ENCODE peak calls at places on chromosomes 4 and X, in five cellular contexts. One of them, this sample, is unnamed.

GRCh38 chr4:13892739-13893105 is 265.2 kb upstream of the BOD1L1 start:
- DNase-seq in transverse colon: no peak
- DNase-seq in body of pancreas: no peak
- DNase-seq in RWPE1: no peak
- DNase-seq in tibial artery: no peak
- DNase-seq in this sample: no peak

GRCh38 chr4:170089743-170090666 is at the start of gene AADAT:
- DNase-seq in body of pancreas: peak
- DNase-seq in RWPE1: peak
- DNase-seq in tibial artery: peak
- DNase-seq in transverse colon: peak
- DNase-seq in this sample: peak

GRCh38 chr4:5967783-5968182 is 50.4 kb downstream of the C4orf50 start:
- DNase-seq in RWPE1: no peak
- DNase-seq in tibial artery: peak
- DNase-seq in body of pancreas: no peak
- DNase-seq in transverse colon: no peak
- DNase-seq in this sample: no peak

GRCh38 chrX:115490814-115491213 is 70.2 kb upstream of the PLS3 start:
- DNase-seq in body of pancreas: no peak
- DNase-seq in RWPE1: no peak
- DNase-seq in transverse colon: no peak
- DNase-seq in tibial artery: no peak
- DNase-seq in this sample: no peak

GRCh38 chrX:10582215-10582733 is 38.1 kb downstream of the MID1 start:
- DNase-seq in body of pancreas: no peak
- DNase-seq in tibial artery: no peak
- DNase-seq in RWPE1: no peak
- DNase-seq in transverse colon: no peak
- DNase-seq in this sample: no peak

GRCh38 chr4:17665852-17666251 is 51.4 kb downstream of the MED28 start:
- DNase-seq in RWPE1: no peak
- DNase-seq in body of pancreas: no peak
- DNase-seq in transverse colon: no peak
- DNase-seq in tibial artery: no peak
- DNase-seq in this sample: no peak

GRCh38 chr4:162422312-162422711 is 258.5 kb upstream of the FSTL5 start:
- DNase-seq in transverse colon: no peak
- DNase-seq in body of pancreas: no peak
- DNase-seq in tibial artery: no peak
- DNase-seq in RWPE1: no peak
- DNase-seq in this sample: no peak

GRCh38 chrX:33817266-33817665 is 314.8 kb downstream of the FAM47A start:
- DNase-seq in body of pancreas: no peak
- DNase-seq in transverse colon: no peak
- DNase-seq in RWPE1: no peak
- DNase-seq in tibial artery: no peak
- DNase-seq in this sample: no peak

GRCh38 chr4:3523146-3523627 is 9.0 kb downstream of the LRPAP1 start:
- DNase-seq in body of pancreas: no peak
- DNase-seq in RWPE1: no peak
- DNase-seq in tibial artery: no peak
- DNase-seq in transverse colon: no peak
- DNase-seq in this sample: no peak

GRCh38 chr4:38160487-38161207 is 200.4 kb downstream of the PTTG2 start:
- DNase-seq in body of pancreas: peak
- DNase-seq in transverse colon: peak
- DNase-seq in tibial artery: no peak
- DNase-seq in RWPE1: peak
- DNase-seq in this sample: no peak

GRCh38 chrX:127732709-127733108 is 319.5 kb downstream of the ACTRT1 start:
- DNase-seq in tibial artery: no peak
- DNase-seq in RWPE1: no peak
- DNase-seq in transverse colon: no peak
- DNase-seq in body of pancreas: no peak
- DNase-seq in this sample: no peak

GRCh38 chrX:119579414-119579813 is 5.1 kb downstream of the UBE2A start:
- DNase-seq in body of pancreas: no peak
- DNase-seq in tibial artery: no peak
- DNase-seq in RWPE1: no peak
- DNase-seq in transverse colon: no peak
- DNase-seq in this sample: no peak

GRCh38 chrX:119467842-119468185 is 430 bp upstream of the SLC25A5 start:
- DNase-seq in RWPE1: no peak
- DNase-seq in body of pancreas: no peak
- DNase-seq in transverse colon: no peak
- DNase-seq in tibial artery: no peak
- DNase-seq in this sample: no peak

GRCh38 chrX:154484255-154485149 is 1.9 kb downstream of the UBL4A start:
- DNase-seq in body of pancreas: no peak
- DNase-seq in transverse colon: peak
- DNase-seq in tibial artery: no peak
- DNase-seq in RWPE1: no peak
- DNase-seq in this sample: no peak

GRCh38 chrX:103404225-103405008 is 28.1 kb downstream of the BEX3 start:
- DNase-seq in transverse colon: peak
- DNase-seq in RWPE1: peak
- DNase-seq in tibial artery: peak
- DNase-seq in body of pancreas: peak
- DNase-seq in this sample: peak

GRCh38 chrX:48523682-48524081 is 2.1 kb downstream of the EBP start:
- DNase-seq in RWPE1: no peak
- DNase-seq in transverse colon: no peak
- DNase-seq in body of pancreas: no peak
- DNase-seq in tibial artery: no peak
- DNase-seq in this sample: no peak

GRCh38 chr4:54495641-54496040 is 162.1 kb upstream of the KIT start:
- DNase-seq in body of pancreas: no peak
- DNase-seq in tibial artery: no peak
- DNase-seq in transverse colon: no peak
- DNase-seq in RWPE1: no peak
- DNase-seq in this sample: no peak

GRCh38 chr4:102823897-102824296 is 3.5 kb downstream of the UBE2D3 start:
- DNase-seq in RWPE1: no peak
- DNase-seq in transverse colon: no peak
- DNase-seq in body of pancreas: no peak
- DNase-seq in tibial artery: no peak
- DNase-seq in this sample: no peak
- H3K27ac ChIP-seq in RWPE1: no peak
- H3K27ac ChIP-seq in transverse colon: peak
- H3K27ac ChIP-seq in body of pancreas: no peak
- H3K27ac ChIP-seq in tibial artery: peak
- H3K27ac ChIP-seq in this sample: no peak

GRCh38 chr4:151263455-151263854 is 13.5 kb upstream of the PRSS48 start:
- DNase-seq in body of pancreas: no peak
- DNase-seq in RWPE1: no peak
- DNase-seq in transverse colon: no peak
- DNase-seq in tibial artery: no peak
- DNase-seq in this sample: no peak
- H3K27ac ChIP-seq in body of pancreas: no peak
- H3K27ac ChIP-seq in RWPE1: no peak
- H3K27ac ChIP-seq in transverse colon: no peak
- H3K27ac ChIP-seq in tibial artery: no peak
- H3K27ac ChIP-seq in this sample: no peak

GRCh38 chrX:69991685-69992084 is 58.1 kb downstream of the AWAT2 start:
- DNase-seq in body of pancreas: peak
- DNase-seq in tibial artery: no peak
- DNase-seq in RWPE1: no peak
- DNase-seq in transverse colon: no peak
- DNase-seq in this sample: no peak

GRCh38 chrX:69993494-69993893 is 56.2 kb downstream of the AWAT2 start:
- DNase-seq in body of pancreas: no peak
- DNase-seq in transverse colon: no peak
- DNase-seq in RWPE1: no peak
- DNase-seq in tibial artery: no peak
- DNase-seq in this sample: no peak

GRCh38 chrX:69996102-69996468 is 53.7 kb downstream of the AWAT2 start:
- DNase-seq in transverse colon: no peak
- DNase-seq in RWPE1: no peak
- DNase-seq in body of pancreas: no peak
- DNase-seq in tibial artery: no peak
- DNase-seq in this sample: no peak

GRCh38 chrX:70001269-70001668 is 48.5 kb downstream of the AWAT2 start:
- DNase-seq in tibial artery: no peak
- DNase-seq in RWPE1: no peak
- DNase-seq in body of pancreas: no peak
- DNase-seq in transverse colon: no peak
- DNase-seq in this sample: no peak

GRCh38 chrX:69995400-69996101 is 54.2 kb downstream of the AWAT2 start:
- DNase-seq in RWPE1: no peak
- DNase-seq in tibial artery: no peak
- DNase-seq in body of pancreas: no peak
- DNase-seq in transverse colon: no peak
- DNase-seq in this sample: no peak
- H3K27ac ChIP-seq in RWPE1: no peak
- H3K27ac ChIP-seq in tibial artery: no peak
- H3K27ac ChIP-seq in body of pancreas: no peak
- H3K27ac ChIP-seq in transverse colon: no peak
- H3K27ac ChIP-seq in this sample: no peak

DNA sequence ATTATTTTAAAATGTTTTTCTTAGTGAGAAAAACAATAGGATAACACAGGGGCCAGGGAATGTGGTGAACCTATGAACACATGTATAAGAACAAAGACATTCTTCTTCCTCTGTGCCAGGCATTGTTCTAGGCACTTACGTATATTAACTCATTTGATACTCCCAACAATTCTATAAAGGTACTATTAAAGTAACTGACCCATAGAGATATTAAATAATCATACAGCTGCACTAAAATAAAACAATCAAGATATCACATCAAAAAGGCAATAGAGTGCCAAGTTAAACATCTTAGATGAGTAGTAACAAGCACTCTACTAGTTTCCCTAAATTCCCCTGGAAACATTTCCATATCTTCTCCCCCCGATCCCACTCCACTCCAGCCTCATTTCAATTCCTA is 33.4 kb downstream of the SLC39A8 start:
- DNase-seq in transverse colon: no peak
- DNase-seq in tibial artery: no peak
- DNase-seq in body of pancreas: no peak
- DNase-seq in RWPE1: no peak
- DNase-seq in this sample: no peak
- H3K27ac ChIP-seq in transverse colon: peak
- H3K27ac ChIP-seq in tibial artery: no peak
- H3K27ac ChIP-seq in body of pancreas: no peak
- H3K27ac ChIP-seq in RWPE1: no peak
- H3K27ac ChIP-seq in this sample: no peak

GRCh38 chr4:184380707-184381106 is 93.6 kb downstream of the IRF2 start:
- DNase-seq in tibial artery: no peak
- DNase-seq in transverse colon: no peak
- DNase-seq in RWPE1: no peak
- DNase-seq in body of pancreas: no peak
- DNase-seq in this sample: no peak

GRCh38 chr4:184384810-184385557 is 89.4 kb downstream of the IRF2 start:
- DNase-seq in body of pancreas: no peak
- DNase-seq in transverse colon: no peak
- DNase-seq in tibial artery: no peak
- DNase-seq in RWPE1: no peak
- DNase-seq in this sample: no peak

GRCh38 chr4:184384056-184384809 is 90.1 kb downstream of the IRF2 start:
- DNase-seq in transverse colon: peak
- DNase-seq in RWPE1: peak
- DNase-seq in body of pancreas: peak
- DNase-seq in tibial artery: no peak
- DNase-seq in this sample: no peak

GRCh38 chr4:184383497-184384055 is 90.8 kb downstream of the IRF2 start:
- DNase-seq in RWPE1: peak
- DNase-seq in body of pancreas: peak
- DNase-seq in transverse colon: peak
- DNase-seq in tibial artery: peak
- DNase-seq in this sample: no peak

DNA sequence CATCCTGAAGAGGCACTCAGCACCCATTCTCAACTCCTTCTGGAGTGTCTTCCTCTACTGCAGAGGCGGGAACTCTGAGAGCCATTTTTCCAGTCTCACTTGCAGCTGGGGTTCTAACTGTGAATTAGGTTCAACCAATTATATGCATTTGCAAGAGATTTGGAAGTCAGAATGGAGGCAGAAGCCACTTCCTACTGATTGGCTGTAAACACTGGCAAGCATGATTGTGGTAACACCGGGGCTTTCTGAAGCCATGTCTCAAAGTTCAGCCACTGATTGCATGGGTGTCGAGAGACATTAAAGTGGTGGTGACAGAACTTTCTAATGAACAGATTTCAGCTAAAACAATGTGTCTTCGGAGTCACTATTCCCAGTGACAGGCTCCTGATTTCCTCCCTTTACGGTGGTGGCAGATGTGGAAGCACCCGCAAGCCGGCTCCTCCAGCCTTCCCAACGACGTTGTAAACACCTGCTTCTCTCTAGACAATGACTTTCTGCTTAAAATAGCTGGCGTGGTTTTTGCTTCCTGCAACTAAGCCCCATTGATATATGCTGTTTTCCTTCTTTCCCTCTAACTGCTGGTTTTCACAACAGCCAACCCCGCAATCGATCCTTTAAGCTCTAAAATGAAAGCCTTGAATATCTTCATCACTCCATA is 92.0 kb downstream of the IRF2 start:
- DNase-seq in transverse colon: peak
- DNase-seq in RWPE1: no peak
- DNase-seq in body of pancreas: no peak
- DNase-seq in tibial artery: no peak
- DNase-seq in this sample: no peak
- H3K27ac ChIP-seq in transverse colon: peak
- H3K27ac ChIP-seq in RWPE1: no peak
- H3K27ac ChIP-seq in body of pancreas: no peak
- H3K27ac ChIP-seq in tibial artery: no peak
- H3K27ac ChIP-seq in this sample: no peak

GRCh38 chr4:7089211-7089964 is 21.5 kb upstream of the GRPEL1 start:
- DNase-seq in transverse colon: no peak
- DNase-seq in body of pancreas: peak
- DNase-seq in RWPE1: no peak
- DNase-seq in tibial artery: peak
- DNase-seq in this sample: no peak

GRCh38 chr4:7086384-7086783 is 18.5 kb upstream of the GRPEL1 start:
- DNase-seq in transverse colon: no peak
- DNase-seq in tibial artery: no peak
- DNase-seq in RWPE1: no peak
- DNase-seq in body of pancreas: no peak
- DNase-seq in this sample: no peak

GRCh38 chr4:7087036-7087435 is 19.2 kb upstream of the GRPEL1 start:
- DNase-seq in body of pancreas: no peak
- DNase-seq in transverse colon: no peak
- DNase-seq in RWPE1: no peak
- DNase-seq in tibial artery: peak
- DNase-seq in this sample: no peak

GRCh38 chr4:7083597-7084563 is 16.0 kb upstream of the GRPEL1 start:
- DNase-seq in transverse colon: no peak
- DNase-seq in body of pancreas: no peak
- DNase-seq in RWPE1: no peak
- DNase-seq in tibial artery: peak
- DNase-seq in this sample: no peak
- H3K27ac ChIP-seq in transverse colon: no peak
- H3K27ac ChIP-seq in body of pancreas: no peak
- H3K27ac ChIP-seq in RWPE1: no peak
- H3K27ac ChIP-seq in tibial artery: no peak
- H3K27ac ChIP-seq in this sample: no peak

GRCh38 chr4:153058668-153059060 is 122.5 kb downstream of the FHDC1 start:
- DNase-seq in RWPE1: no peak
- DNase-seq in body of pancreas: no peak
- DNase-seq in tibial artery: no peak
- DNase-seq in transverse colon: no peak
- DNase-seq in this sample: no peak
- H3K27ac ChIP-seq in RWPE1: no peak
- H3K27ac ChIP-seq in body of pancreas: no peak
- H3K27ac ChIP-seq in tibial artery: no peak
- H3K27ac ChIP-seq in transverse colon: no peak
- H3K27ac ChIP-seq in this sample: no peak

This sample was measured in substantia nigra.